ENCODE peak calls at places on chromosomes 16 and 17, in ten cellular contexts. Z is cardiac muscle cell, O is AG10803, Y is ascending aorta, M is tibial nerve, U is astrocyte of the spinal cord, Q is AG09309, L is brain microvascular endothelial cell, V is IMR-90, H is dorsolateral prefrontal cortex. B is an unnamed sample.

GRCh38 chr17:75476274-75476673 is 19.8 kb downstream of the TMEM94 start:
- DNase-seq in M (no peak), Z (peak), Q (no peak), L (peak), Y (no peak), U (peak), H (peak), V (peak), O (peak), B (no peak)

GRCh38 chr17:71417142-71417541 is 703.7 kb upstream of the SOX9 start:
- DNase-seq in V (no peak), L (no peak), M (no peak), Z (no peak), H (no peak), Q (no peak), Y (no peak), O (no peak), U (no peak), B (no peak)

GRCh38 chr17:55323518-55324295 is 58.9 kb downstream of the HLF start:
- DNase-seq in Y (no peak), L (no peak), Q (no peak), M (no peak), O (no peak), Z (no peak), H (no peak), V (no peak), U (no peak), B (no peak)

GRCh38 chr16:89364603-89365002 is 125.8 kb downstream of the ANKRD11 start:
- DNase-seq in M (no peak), Z (no peak), U (no peak), O (no peak), V (peak), H (no peak), Q (no peak), L (no peak), Y (no peak), B (peak)

GRCh38 chr16:50463581-50464324 is 84.4 kb upstream of the NKD1 start:
- DNase-seq in Y (peak), U (no peak), M (no peak), H (no peak), V (no peak), L (no peak), Z (no peak), O (no peak), Q (no peak), B (no peak)

GRCh38 chr17:65487161-65487560 is 74.3 kb downstream of the AXIN2 start:
- DNase-seq in M (no peak), Q (no peak), O (no peak), Z (no peak), V (no peak), U (no peak), L (no peak), H (no peak), Y (peak), B (no peak)

GRCh38 chr16:73196670-73197069 is 148.7 kb upstream of the ZFHX3 start:
- DNase-seq in H (no peak), Z (peak), Q (no peak), Y (peak), M (peak), V (peak), U (peak), O (peak), L (peak), B (peak)

GRCh38 chr16:27448531-27449433 is 46.8 kb downstream of the IL21R start:
- DNase-seq in Q (no peak), L (no peak), H (no peak), V (no peak), O (no peak), U (no peak), Y (no peak), M (no peak), Z (no peak), B (no peak)

GRCh38 chr16:30131869-30132475 is 9.0 kb upstream of the MAPK3 start:
- DNase-seq in Z (no peak), H (no peak), Q (no peak), Y (no peak), O (peak), V (no peak), L (no peak), U (no peak), M (no peak), B (no peak)

GRCh38 chr17:73311781-73312641 is at the start of gene CDC42EP4:
- DNase-seq in H (peak), Z (peak), M (peak), L (peak), O (peak), U (peak), V (peak), Q (peak), Y (peak), B (peak)

GRCh38 chr17:43699438-43699756 is 37.7 kb upstream of the MEOX1 start:
- DNase-seq in V (no peak), U (no peak), H (no peak), Y (no peak), Z (no peak), O (no peak), L (no peak), M (no peak), Q (no peak), B (no peak)

GRCh38 chr17:2002767-2003329 is 22.3 kb downstream of the RTN4RL1 start:
- DNase-seq in Q (no peak), Y (no peak), V (no peak), U (no peak), Z (no peak), L (no peak), O (no peak), M (no peak), H (no peak), B (no peak)

GRCh38 chr17:46194393-46195216 is 1.4 kb upstream of the KANSL1 start:
- DNase-seq in O (peak), M (peak), Q (no peak), Y (no peak), U (peak), Z (peak), V (peak), L (peak), H (no peak), B (no peak)

GRCh38 chr16:58196898-58197313 is 1.0 kb downstream of the CSNK2A2 start:
- DNase-seq in O (peak), M (no peak), V (peak), L (no peak), U (peak), Z (no peak), H (no peak), Y (no peak), Q (no peak), B (peak)

GRCh38 chr17:18896947-18897346 is 39.0 kb downstream of the PRPSAP2 start:
- DNase-seq in U (no peak), O (no peak), Z (no peak), H (no peak), L (no peak), M (no peak), V (no peak), Q (no peak), Y (no peak), B (no peak)

GRCh38 chr16:50473375-50473945 is 74.7 kb upstream of the NKD1 start:
- DNase-seq in Q (no peak), Z (no peak), H (no peak), Y (no peak), M (no peak), L (no peak), V (no peak), U (no peak), O (no peak), B (peak)

GRCh38 chr17:40025991-40026815 is 11.0 kb downstream of the CSF3 start:
- DNase-seq in Y (no peak), U (peak), Z (no peak), M (no peak), L (peak), Q (no peak), V (no peak), H (no peak), O (no peak), B (peak)

GRCh38 chr16:1772908-1773702 is at the start of gene MRPS34:
- DNase-seq in U (peak), H (peak), V (peak), O (peak), L (peak), Z (peak), Y (peak), M (peak), Q (no peak), B (peak)

GRCh38 chr16:1775006-1775845 is 2.3 kb upstream of the MRPS34 start:
- DNase-seq in H (no peak), O (no peak), V (no peak), M (no peak), Y (no peak), U (no peak), Q (no peak), Z (no peak), L (no peak), B (no peak)

GRCh38 chr16:1775846-1776671 is 3.1 kb upstream of the MRPS34 start:
- DNase-seq in M (no peak), U (no peak), Q (no peak), L (no peak), Y (no peak), Z (no peak), H (no peak), V (no peak), O (no peak), B (no peak)

GRCh38 chr16:1773703-1774455 is 945 bp upstream of the MRPS34 start:
- DNase-seq in L (no peak), Z (no peak), Y (no peak), H (no peak), M (no peak), V (peak), O (peak), U (peak), Q (no peak), B (peak)

DNA sequence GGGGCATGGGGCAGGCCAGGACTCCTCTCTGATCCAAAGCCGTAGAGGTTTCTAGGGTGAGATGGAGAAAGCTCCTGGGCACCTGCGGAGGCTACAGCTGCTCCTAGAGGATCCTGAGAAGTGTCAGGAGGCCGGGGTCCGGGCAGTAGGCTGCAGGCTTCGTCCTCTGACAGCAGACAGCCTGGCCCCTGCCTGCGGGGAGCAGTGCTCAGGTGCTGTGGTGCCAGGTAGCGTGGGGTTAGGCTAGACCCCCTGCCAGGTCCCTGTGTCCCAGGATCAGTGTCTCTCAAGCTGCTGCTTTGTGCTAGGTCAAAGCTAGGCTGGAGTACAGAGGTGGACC is 1.5 kb upstream of the MRPS34 start:
- DNase-seq in Q (no peak), O (no peak), V (no peak), M (no peak), U (no peak), H (no peak), Y (no peak), Z (no peak), L (no peak), B (no peak)
- H3K4me3 ChIP-seq in Q (peak), O (peak), V (peak), M (peak), U (peak), H (peak), Y (peak), Z (peak), L (no peak), B (peak)

GRCh38 chr17:42252528-42253172 is 23.5 kb downstream of the STAT5B start:
- DNase-seq in O (peak), M (no peak), H (no peak), Z (no peak), Q (no peak), U (no peak), L (no peak), Y (no peak), V (no peak), B (peak)
- H3K4me3 ChIP-seq in O (no peak), M (no peak), H (no peak), Z (no peak), Q (no peak), U (no peak), L (no peak), Y (no peak), V (no peak), B (no peak)

GRCh38 chr17:3385869-3386816 is at the start of gene OR3A2:
- DNase-seq in Y (no peak), U (no peak), H (no peak), L (no peak), Q (no peak), M (no peak), Z (no peak), V (no peak), O (no peak), B (no peak)
- H3K4me3 ChIP-seq in Y (no peak), U (no peak), H (peak), L (no peak), Q (no peak), M (peak), Z (no peak), V (no peak), O (no peak), B (no peak)

DNA sequence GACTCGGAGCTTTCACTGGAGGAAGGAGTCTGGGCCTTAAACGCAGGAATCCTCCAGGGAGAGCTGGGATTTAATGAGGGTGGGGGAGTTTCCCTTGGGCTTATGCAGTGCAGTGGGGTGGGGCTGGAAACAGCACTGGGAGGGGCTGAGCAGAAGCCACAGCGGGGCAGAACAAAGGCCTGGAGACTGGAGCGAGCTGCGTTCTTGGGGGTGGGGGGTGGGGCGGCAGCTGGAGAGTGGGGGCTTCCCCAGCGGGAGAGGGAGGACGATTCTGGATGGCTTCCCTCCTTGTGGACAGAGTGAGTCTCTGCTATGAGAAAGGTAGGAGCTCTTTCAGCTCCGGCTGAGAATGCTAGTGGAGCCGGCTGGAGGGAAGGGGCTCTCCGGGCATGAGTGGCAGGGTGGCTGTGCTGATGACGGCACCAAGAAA is 406.0 kb downstream of the SEC14L1 start:
- DNase-seq in M (no peak), H (no peak), V (no peak), U (no peak), Q (no peak), L (no peak), Y (no peak), O (no peak), Z (peak), B (no peak)
- H3K4me3 ChIP-seq in M (no peak), H (peak), V (no peak), U (no peak), Q (no peak), L (no peak), Y (no peak), O (no peak), Z (no peak), B (no peak)

GRCh38 chr17:81519284-81520020 is 6.9 kb upstream of the ACTG1 start:
- DNase-seq in M (no peak), V (no peak), Z (peak), H (no peak), U (no peak), Y (peak), O (no peak), Q (no peak), L (no peak), B (peak)
- H3K4me3 ChIP-seq in M (peak), V (peak), Z (peak), H (peak), U (peak), Y (peak), O (peak), Q (peak), L (peak), B (peak)

DNA sequence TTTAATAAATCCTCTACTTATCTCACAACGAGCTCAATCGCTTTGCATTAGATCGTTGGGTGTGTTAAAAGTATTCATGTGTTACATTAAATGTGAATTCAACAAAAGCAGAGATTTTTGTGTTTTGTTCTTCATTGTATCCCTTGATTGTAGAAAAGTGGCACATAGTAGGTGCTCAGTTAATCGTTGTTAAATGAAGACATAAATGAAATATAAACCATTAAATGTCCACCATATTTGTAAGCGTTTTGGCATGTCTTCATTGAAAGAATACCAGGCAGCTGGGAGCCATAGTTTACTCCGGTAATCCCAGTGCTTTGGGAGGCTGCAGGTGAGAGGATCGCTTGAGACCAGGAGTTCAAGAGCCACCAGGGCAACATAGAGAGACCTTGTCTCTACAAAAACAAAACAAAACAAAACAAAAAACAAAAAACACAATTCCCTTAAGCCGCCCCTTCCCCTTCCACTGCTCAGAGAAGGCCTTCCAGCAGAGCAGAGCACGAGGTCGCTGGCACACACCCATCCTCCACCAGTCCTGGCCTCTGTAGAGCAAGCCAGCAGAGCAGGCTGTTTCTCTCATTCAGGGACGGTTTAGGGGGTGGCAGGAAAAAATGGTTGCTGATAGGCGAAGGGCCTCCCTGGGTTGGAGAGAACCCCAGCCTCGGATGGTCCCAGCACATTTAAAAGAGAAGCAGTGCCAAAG is 673 bp upstream of the CHD9 start:
- DNase-seq in Q (no peak), U (peak), Y (no peak), L (peak), Z (no peak), H (no peak), M (no peak), O (no peak), V (no peak), B (no peak)
- H3K4me3 ChIP-seq in Q (peak), U (peak), Y (peak), L (peak), Z (peak), H (peak), M (peak), O (peak), V (peak), B (peak)

GRCh38 chr17:76697702-76698465 is 12.9 kb downstream of the MXRA7 start:
- DNase-seq in V (peak), Y (no peak), O (no peak), H (no peak), U (peak), L (peak), Q (no peak), M (no peak), Z (peak), B (no peak)
- H3K4me3 ChIP-seq in V (no peak), Y (peak), O (no peak), H (no peak), U (no peak), L (no peak), Q (no peak), M (no peak), Z (no peak), B (no peak)

B was measured in mammary epithelial cell.